ENCODE peak calls at places on chromosomes 5 and 9, in seven cellular contexts. M is upper lobe of left lung, E is IMR-90, J is body of pancreas, X is tibial nerve, I is neuronal stem cell, S is pancreas. D is an unnamed sample. For H3K36me3, the result is how much of the 10 kb centered on the place peaks cover.

GRCh38 chr9:70106571-70106970 is 62.9 kb downstream of the MAMDC2 start:
- DNase-seq in E (no peak), S (no peak), J (no peak), I (no peak), M (no peak), X (no peak), D (no peak)

GRCh38 chr9:23774266-23774665 is 51.8 kb downstream of the ELAVL2 start:
- DNase-seq in S (no peak), M (no peak), J (no peak), I (no peak), X (no peak), E (no peak), D (no peak)

GRCh38 chr5:82512025-82512424 is 233.9 kb upstream of the RPS23 start:
- DNase-seq in X (no peak), M (no peak), E (no peak), S (no peak), J (no peak), I (no peak), D (no peak)

GRCh38 chr5:44644628-44645027 is 164.1 kb upstream of the MRPS30 start:
- DNase-seq in I (no peak), E (no peak), X (no peak), S (no peak), J (no peak), M (no peak), D (no peak)

GRCh38 chr9:14941487-14941886 is 31.3 kb upstream of the FREM1 start:
- DNase-seq in M (no peak), I (no peak), J (no peak), S (no peak), X (no peak), E (no peak), D (no peak)

GRCh38 chr5:135245521-135246499 is 153.2 kb downstream of the MACROH2A1 start:
- DNase-seq in J (no peak), E (peak), M (no peak), I (no peak), X (no peak), S (no peak), D (peak)

GRCh38 chr5:135450957-135451356 is 1.2 kb downstream of the TIFAB start:
- DNase-seq in I (no peak), S (no peak), M (peak), X (no peak), J (no peak), E (no peak), D (no peak)

GRCh38 chr9:77180056-77180455 is 2.7 kb downstream of the VPS13A start:
- DNase-seq in M (no peak), X (no peak), J (no peak), E (peak), I (no peak), S (no peak), D (no peak)

GRCh38 chr9:132641216-132641615 is 28.6 kb downstream of the DDX31 start:
- DNase-seq in S (no peak), X (no peak), E (no peak), I (no peak), M (no peak), J (no peak), D (no peak)
- H3K36me3 ChIP-seq in S (under half), X (half or more), E (under half), I (half or more), M (under half), J (under half), D (under half)

GRCh38 chr9:134773842-134774241 is 106.8 kb upstream of the FCN2 start:
- DNase-seq in J (no peak), I (no peak), S (no peak), M (no peak), E (no peak), X (no peak), D (no peak)

GRCh38 chr9:134776080-134776796 is 104.4 kb upstream of the FCN2 start:
- DNase-seq in E (peak), I (no peak), M (no peak), X (no peak), J (no peak), S (no peak), D (no peak)

GRCh38 chr9:134777153-134777552 is 103.5 kb upstream of the FCN2 start:
- DNase-seq in S (no peak), I (no peak), J (no peak), X (no peak), M (no peak), E (no peak), D (no peak)

GRCh38 chr9:134775552-134775951 is 105.1 kb upstream of the FCN2 start:
- DNase-seq in J (no peak), X (no peak), E (peak), M (no peak), I (no peak), S (no peak), D (no peak)

GRCh38 chr9:134774991-134775540 is 105.5 kb upstream of the FCN2 start:
- DNase-seq in E (no peak), X (no peak), J (no peak), S (no peak), M (no peak), I (no peak), D (no peak)
- H3K36me3 ChIP-seq in E (half or more), X (half or more), J (under half), S (under half), M (under half), I (under half), D (under half)

DNA sequence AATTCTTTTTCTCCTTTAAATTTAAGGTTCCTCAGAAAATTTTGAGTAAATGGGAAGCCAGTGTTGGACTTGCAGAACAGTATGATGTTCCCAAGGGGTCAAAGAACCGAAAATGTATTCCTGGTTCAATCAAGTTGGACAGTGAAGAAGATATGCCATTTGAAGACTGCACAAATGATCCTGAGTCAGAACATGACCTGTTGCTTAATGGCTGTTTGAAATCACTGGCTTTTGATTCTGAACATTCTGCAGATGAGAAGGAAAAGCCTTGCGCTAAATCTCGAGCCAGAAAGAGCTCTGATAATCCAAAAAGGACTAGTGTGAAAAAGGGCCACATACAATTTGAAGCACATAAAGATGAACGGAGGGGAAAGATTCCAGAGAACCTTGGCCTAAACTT is 76.0 kb downstream of the NSD1 start:
- DNase-seq in J (no peak), X (no peak), E (no peak), I (no peak), S (no peak), M (no peak), D (no peak)
- H3K36me3 ChIP-seq in J (under half), X (half or more), E (under half), I (under half), S (under half), M (under half), D (under half)

GRCh38 chr5:146466521-146467349 is 19.6 kb downstream of the TCERG1 start:
- DNase-seq in M (no peak), I (no peak), X (no peak), S (no peak), E (peak), J (no peak), D (peak)
- H3K36me3 ChIP-seq in M (under half), I (half or more), X (half or more), S (under half), E (under half), J (under half), D (under half)

D was measured in bronchial epithelial cell.